ENCODE peak calls at places on chromosomes 5 and 9, in six cellular contexts. P, A, U, B, L and S are unnamed samples.

GRCh38 chr5:116011046-116011445 is 21.2 kb upstream of the ARL14EPL start:
- DNase-seq in P (no peak), A (no peak), U (no peak), B (no peak), L (no peak), S (no peak)

GRCh38 chr5:140631063-140631462 is 1.9 kb downstream of the CD14 start:
- DNase-seq in P (no peak), A (no peak), U (no peak), B (no peak), L (no peak), S (no peak)

GRCh38 chr5:171984748-171985419 is 21.6 kb downstream of the FBXW11 start:
- DNase-seq in P (peak; percentile 61), A (no peak), U (no peak), B (no peak), L (no peak), S (no peak)

GRCh38 chr5:78726556-78726955 is 78.0 kb upstream of the LHFPL2 start:
- DNase-seq in P (no peak), A (no peak), U (no peak), B (no peak), L (no peak), S (no peak)

GRCh38 chr9:108996653-108997052 is 16.6 kb downstream of the CTNNAL1 start:
- DNase-seq in P (no peak), A (no peak), U (no peak), B (no peak), L (no peak), S (no peak)

GRCh38 chr5:12246016-12246415 is 341.8 kb upstream of the CTNND2 start:
- DNase-seq in P (no peak), A (no peak), U (no peak), B (no peak), L (no peak), S (no peak)

GRCh38 chr5:143494162-143494561 is 90.7 kb upstream of the NR3C1 start:
- DNase-seq in P (no peak), A (no peak), U (no peak), B (no peak), L (no peak), S (no peak)

GRCh38 chr5:98927988-98928801 is 612 bp downstream of the CHD1 start:
- DNase-seq in P (no peak), A (peak; percentile 68), U (peak; percentile 57), B (no peak), L (peak; percentile 88), S (no peak)

GRCh38 chr5:54547711-54548250 is 30.2 kb downstream of the SNX18 start:
- DNase-seq in P (no peak), A (no peak), U (no peak), B (no peak), L (peak; percentile 90), S (no peak)

GRCh38 chr5:72177538-72177937 is 70.3 kb downstream of the MAP1B start:
- DNase-seq in P (no peak), A (no peak), U (no peak), B (no peak), L (no peak), S (no peak)

GRCh38 chr5:143177263-143177994 is 226.1 kb downstream of the NR3C1 start:
- DNase-seq in P (peak; percentile 77), A (peak; percentile 14), U (peak; percentile 65), B (no peak), L (no peak), S (no peak)

GRCh38 chr9:1580215-1580614 is 434.9 kb upstream of the SMARCA2 start:
- DNase-seq in P (no peak), A (no peak), U (no peak), B (no peak), L (no peak), S (no peak)

GRCh38 chr5:81773148-81773547 is 22.3 kb upstream of the SSBP2 start:
- DNase-seq in P (no peak), A (no peak), U (no peak), B (no peak), L (no peak), S (no peak)

GRCh38 chr9:38284768-38285080 is 107.8 kb upstream of the ALDH1B1 start:
- DNase-seq in P (no peak), A (no peak), U (no peak), B (no peak), L (no peak), S (no peak)

GRCh38 chr9:4207881-4208615 is 91.8 kb downstream of the GLIS3 start:
- DNase-seq in P (no peak), A (no peak), U (no peak), B (no peak), L (no peak), S (no peak)

GRCh38 chr5:124895236-124895635 is 148.8 kb upstream of the ZNF608 start:
- DNase-seq in P (no peak), A (no peak), U (no peak), B (no peak), L (no peak), S (no peak)

GRCh38 chr5:125446986-125447385 is 700.5 kb upstream of the ZNF608 start:
- DNase-seq in P (no peak), A (no peak), U (no peak), B (no peak), L (no peak), S (no peak)

GRCh38 chr5:142475102-142475501 is 150.3 kb upstream of the SPRY4 start:
- DNase-seq in P (no peak), A (no peak), U (no peak), B (no peak), L (no peak), S (no peak)

GRCh38 chr5:54531536-54531935 is 14.0 kb downstream of the SNX18 start:
- DNase-seq in P (no peak), A (no peak), U (no peak), B (no peak), L (no peak), S (no peak)

GRCh38 chr9:3181049-3181953 is 337.4 kb upstream of the PUM3 start:
- DNase-seq in P (no peak), A (peak; percentile 53), U (peak; percentile 39), B (no peak), L (no peak), S (no peak)

GRCh38 chr9:123322771-123323481 is 33.1 kb upstream of the CRB2 start:
- DNase-seq in P (no peak), A (no peak), U (no peak), B (peak; percentile 86), L (no peak), S (peak; percentile 73)

GRCh38 chr9:137564817-137565411 is 13.2 kb downstream of the MRPL41 start:
- DNase-seq in P (no peak), A (no peak), U (no peak), B (peak; percentile 45), L (no peak), S (no peak)

GRCh38 chr5:103346162-103346748 is 87.7 kb downstream of the MACIR start:
- DNase-seq in P (no peak), A (no peak), U (no peak), B (no peak), L (no peak), S (no peak)

GRCh38 chr9:76996700-76997099 is 22.8 kb upstream of the FOXB2 start:
- DNase-seq in P (no peak), A (no peak), U (no peak), B (no peak), L (peak; percentile 77), S (no peak)

GRCh38 chr9:2559212-2560152 is 62.1 kb upstream of the VLDLR start:
- DNase-seq in P (no peak), A (no peak), U (peak; percentile 63), B (no peak), L (peak; percentile 93), S (no peak)

GRCh38 chr9:78234810-78235209 is 1.1 kb upstream of the CEP78 start:
- DNase-seq in P (no peak), A (no peak), U (no peak), B (no peak), L (no peak), S (no peak)

GRCh38 chr9:70573308-70573707 is 158.9 kb upstream of the KLF9 start:
- DNase-seq in P (no peak), A (no peak), U (no peak), B (no peak), L (no peak), S (no peak)

GRCh38 chr5:7793861-7794260 is 57.1 kb downstream of the CFAP90 start:
- DNase-seq in P (no peak), A (no peak), U (no peak), B (no peak), L (no peak), S (no peak)

GRCh38 chr5:7789567-7789966 is 61.4 kb downstream of the CFAP90 start:
- DNase-seq in P (no peak), A (no peak), U (no peak), B (no peak), L (no peak), S (no peak)

GRCh38 chr5:7794823-7795222 is 56.1 kb downstream of the CFAP90 start:
- DNase-seq in P (no peak), A (no peak), U (no peak), B (no peak), L (no peak), S (no peak)

GRCh38 chr5:7795311-7795710 is 55.6 kb downstream of the CFAP90 start:
- DNase-seq in P (no peak), A (no peak), U (no peak), B (no peak), L (no peak), S (no peak)

DNA sequence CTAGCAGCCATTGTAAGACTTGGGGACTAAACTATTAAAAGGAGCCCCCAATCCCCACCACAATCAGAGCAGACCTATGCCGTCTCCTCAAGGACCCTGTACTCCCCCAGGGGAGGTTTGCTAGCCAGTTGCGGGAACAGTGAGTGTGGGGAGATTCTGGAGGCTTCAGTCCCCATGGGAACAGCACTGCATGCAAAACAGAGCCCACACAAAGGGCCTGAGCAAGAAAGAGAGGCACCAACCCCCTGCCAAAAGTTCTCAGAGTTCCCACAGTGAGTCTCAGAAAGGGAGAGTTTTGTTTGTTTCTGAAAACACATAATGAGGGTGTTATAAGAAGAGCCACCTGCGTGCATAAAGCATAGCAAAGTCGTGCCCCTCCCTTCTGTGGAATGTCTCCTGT is 56.6 kb downstream of the CFAP90 start:
- DNase-seq in P (no peak), A (no peak), U (no peak), B (no peak), L (no peak), S (no peak)
- TF ChIP-seq POLR2AphosphoS5 in P (no peak), A (no peak), U (no peak), B (no peak), L (no peak), S (no peak)

DNA sequence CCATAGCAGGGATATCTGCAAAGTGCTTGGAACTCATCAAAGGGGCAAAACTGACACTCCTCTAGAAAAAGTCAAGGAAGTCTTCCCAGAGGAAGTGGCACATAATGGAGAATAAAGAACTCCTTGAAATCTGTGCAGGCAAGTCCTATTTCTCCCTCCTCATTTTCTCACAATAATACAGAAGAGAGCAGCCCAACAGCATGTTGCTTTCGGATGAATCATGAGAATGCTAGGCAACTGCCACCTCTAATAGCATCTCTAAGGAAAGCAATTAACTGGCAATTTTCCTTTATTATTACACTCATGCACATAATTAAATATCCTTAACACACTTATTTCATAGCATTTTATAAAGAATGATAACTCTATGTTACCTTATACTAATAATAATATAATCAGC is 122.2 kb upstream of the PTGER4 start:
- DNase-seq in P (no peak), A (no peak), U (no peak), B (no peak), L (no peak), S (no peak)
- H3K4me3 ChIP-seq in P (no peak overlapping the region), A (no peak overlapping the region), U (no peak overlapping the region), B (no peak overlapping the region), L (no peak overlapping the region), S (no peak overlapping the region)

GRCh38 chr5:154819546-154819945 is 30.9 kb downstream of the FAXDC2 start:
- DNase-seq in P (no peak), A (no peak), U (no peak), B (peak; percentile 34), L (no peak), S (no peak)
- H3K36me3 ChIP-seq in P (peaks cover 25% of the 10 kb centered on the region), A (no peaks in the 10 kb centered on the region), U (peaks cover 100% of the 10 kb centered on the region), B (peaks cover 36% of the 10 kb centered on the region), L (peaks cover 22% of the 10 kb centered on the region), S (peaks cover 42% of the 10 kb centered on the region)

GRCh38 chr9:84615574-84615973 is 54.0 kb upstream of the NTRK2 start:
- DNase-seq in P (no peak), A (no peak), U (no peak), B (no peak), L (no peak), S (no peak)
- TF ChIP-seq POLR2AphosphoS5 in P (no peak), A (no peak), U (no peak), B (no peak), L (no peak), S (no peak)